ENCODE peak calls at places on chromosomes 2 and 18, in four cellular contexts. V is A549, Q is cardiac muscle cell, B is osteocyte. F is an unnamed sample.

GRCh38 chr2:184765048-184765881 is 166.9 kb downstream of the ZNF804A start:
- DNase-seq in B (no peak), V (no peak), Q (no peak), F (no peak)

GRCh38 chr2:80420530-80421208 is 116.1 kb upstream of the LRRTM1 start:
- DNase-seq in B (no peak), V (no peak), Q (no peak), F (no peak)

GRCh38 chr18:57792741-57793629 is 10.1 kb downstream of the ATP8B1 start:
- DNase-seq in B (no peak), Q (peak), V (no peak), F (no peak)

GRCh38 chr2:168343586-168343985 is 96.2 kb upstream of the STK39 start:
- DNase-seq in B (no peak), V (no peak), Q (peak), F (no peak)

GRCh38 chr2:128318776-128319456 is at the start of gene HS6ST1:
- DNase-seq in V (peak), B (peak), Q (peak), F (peak)

GRCh38 chr18:3150274-3150673 is 69.5 kb downstream of the MYOM1 start:
- DNase-seq in Q (no peak), B (no peak), V (no peak), F (no peak)

GRCh38 chr2:200736646-200737274 is 75.0 kb upstream of the BZW1 start:
- DNase-seq in B (no peak), V (no peak), Q (peak), F (no peak)

GRCh38 chr18:58668211-58668610 is 3.1 kb upstream of the MALT1 start:
- DNase-seq in Q (no peak), V (no peak), B (no peak), F (no peak)

GRCh38 chr18:7165846-7166393 is 48.3 kb upstream of the LAMA1 start:
- DNase-seq in Q (no peak), B (peak), V (no peak), F (no peak)

GRCh38 chr2:46974174-46974573 is 58.6 kb upstream of the MCFD2 start:
- DNase-seq in B (no peak), Q (no peak), V (no peak), F (no peak)

GRCh38 chr18:25279961-25280360 is 72.0 kb downstream of the ZNF521 start:
- DNase-seq in V (no peak), B (no peak), Q (no peak), F (no peak)

GRCh38 chr2:46847185-46847710 is 68.4 kb downstream of the MCFD2 start:
- DNase-seq in B (peak), Q (peak), V (peak), F (no peak)

DNA sequence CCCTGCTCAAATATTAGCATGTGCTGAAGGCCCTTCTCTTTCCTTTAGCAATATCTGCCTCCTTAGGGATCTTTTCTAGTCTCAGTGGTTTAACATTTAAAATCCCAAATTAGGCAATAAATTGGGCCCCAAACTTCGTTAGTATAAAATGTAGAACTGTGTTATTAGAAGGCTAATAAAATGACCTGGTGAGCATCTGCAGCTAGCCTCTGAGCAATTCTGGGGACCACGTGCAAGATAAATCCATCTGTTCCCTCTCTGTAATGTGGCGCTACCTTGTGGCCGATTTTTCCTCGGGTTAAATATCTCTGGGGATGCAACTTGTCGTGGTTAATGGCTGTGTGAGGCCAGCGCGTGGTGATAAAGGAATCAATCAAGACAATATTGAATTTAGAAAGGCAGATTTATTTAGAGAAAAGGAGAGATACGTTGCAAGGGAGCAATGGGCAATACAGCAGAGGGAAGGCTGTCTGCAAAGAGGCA is 18.7 kb upstream of the IL36G start:
- DNase-seq in Q (no peak), V (no peak), B (peak), F (no peak)
- TF ChIP-seq CTCF in Q (no peak), V (peak), B (no peak), F (peak)

GRCh38 chr2:219433666-219434467 is 776 bp upstream of the SPEG start:
- DNase-seq in Q (peak), V (no peak), B (no peak), F (no peak)
- TF ChIP-seq CTCF in Q (peak), V (peak), B (peak), F (no peak)

GRCh38 chr2:241734208-241734466 is 293 bp upstream of the D2HGDH start:
- DNase-seq in Q (no peak), B (no peak), V (no peak), F (no peak)
- TF ChIP-seq CTCF in Q (no peak), B (peak), V (peak), F (no peak)

GRCh38 chr2:226511327-226511726 is 288.3 kb downstream of the IRS1 start:
- DNase-seq in B (no peak), V (no peak), Q (no peak), F (no peak)

GRCh38 chr2:226520723-226521122 is 278.9 kb downstream of the IRS1 start:
- DNase-seq in V (no peak), Q (no peak), B (no peak), F (no peak)

GRCh38 chr2:226515344-226516055 is 284.1 kb downstream of the IRS1 start:
- DNase-seq in Q (peak), V (no peak), B (no peak), F (no peak)

GRCh38 chr2:226514895-226515294 is 284.7 kb downstream of the IRS1 start:
- DNase-seq in V (peak), B (no peak), Q (no peak), F (no peak)
- TF ChIP-seq CTCF in V (no peak), B (no peak), Q (no peak), F (no peak)

GRCh38 chr2:150916434-150916833 is 345.2 kb downstream of the RBM43 start:
- DNase-seq in V (no peak), Q (no peak), B (no peak), F (no peak)

GRCh38 chr2:150909613-150910012 is 352.1 kb downstream of the RBM43 start:
- DNase-seq in B (no peak), V (no peak), Q (no peak), F (no peak)

GRCh38 chr2:150909090-150909489 is 352.6 kb downstream of the RBM43 start:
- DNase-seq in Q (no peak), V (no peak), B (no peak), F (no peak)

GRCh38 chr2:150907466-150907865 is 354.2 kb downstream of the RBM43 start:
- DNase-seq in Q (no peak), B (no peak), V (no peak), F (no peak)

GRCh38 chr2:150911766-150912280 is 349.8 kb downstream of the RBM43 start:
- DNase-seq in V (peak), B (no peak), Q (peak), F (no peak)
- TF ChIP-seq CTCF in V (peak), B (peak), Q (peak), F (no peak)

GRCh38 chr2:195925120-195925519 is 143.5 kb downstream of the DNAH7 start:
- DNase-seq in Q (no peak), B (no peak), V (no peak), F (no peak)
- TF ChIP-seq CTCF in Q (no peak), B (no peak), V (no peak), F (no peak)